ENCODE peak calls at places on chromosomes 12 and 14, in four cellular contexts. Y is HT1080, H is HT-29, E is neural crest cell. Q is an unnamed sample.

GRCh38 chr14:76461886-76462285 is 85.9 kb downstream of the ESRRB start:
- DNase-seq in Y (no peak), H (no peak), E (no peak), Q (no peak)

GRCh38 chr14:56341766-56342418 is 223.7 kb downstream of the PELI2 start:
- DNase-seq in Y (no peak), H (no peak), E (no peak), Q (no peak)

GRCh38 chr12:25714219-25714984 is 161.3 kb upstream of the LMNTD1 start:
- DNase-seq in Y (no peak), H (no peak), E (no peak), Q (no peak)

GRCh38 chr14:91352696-91353692 is 64.6 kb downstream of the CCDC88C start:
- DNase-seq in Y (no peak), H (no peak), E (no peak), Q (no peak)

GRCh38 chr14:48243900-48244299 is 568.5 kb upstream of the MDGA2 start:
- DNase-seq in Y (no peak), H (no peak), E (no peak), Q (no peak)

GRCh38 chr14:21068521-21069387 is 1.4 kb upstream of the ARHGEF40 start:
- DNase-seq in Y (no peak), H (peak), E (peak), Q (no peak)

GRCh38 chr12:84463756-84464495 is 448.7 kb downstream of the SLC6A15 start:
- DNase-seq in Y (no peak), H (no peak), E (no peak), Q (no peak)

GRCh38 chr14:29215853-29216252 is 449.3 kb downstream of the FOXG1 start:
- DNase-seq in Y (no peak), H (no peak), E (no peak), Q (peak)

GRCh38 chr12:49389092-49389703 is 21.9 kb downstream of the SPATS2 start:
- DNase-seq in Y (no peak), H (no peak), E (no peak), Q (no peak)

GRCh38 chr12:45343269-45344051 is 127.6 kb downstream of the ANO6 start:
- DNase-seq in Y (peak), H (peak), E (no peak), Q (peak)

Q was measured in A172.